ENCODE peak calls at places on chromosomes 5 and 9, in seven cellular contexts. B is brain microvascular endothelial cell, H is uterus, R is GM18507, X is left cardiac atrium, P is Panc1, V is ecto neural progenitor cell. S is an unnamed sample.

GRCh38 chr9:100379862-100380261 is 27.1 kb upstream of the TEX10 start:
- DNase-seq in B (peak), H (no peak), R (no peak), X (no peak), P (peak), V (no peak), S (no peak)

GRCh38 chr9:90702431-90702830 is 59.8 kb upstream of the DIRAS2 start:
- DNase-seq in B (no peak), H (no peak), R (no peak), X (no peak), P (no peak), V (no peak), S (no peak)

GRCh38 chr5:116441223-116441622 is 133.4 kb downstream of the SEMA6A start:
- DNase-seq in B (no peak), H (no peak), R (no peak), X (no peak), P (no peak), V (no peak), S (no peak)

GRCh38 chr9:14415947-14416346 is 102.0 kb upstream of the NFIB start:
- DNase-seq in B (peak), H (no peak), R (no peak), X (no peak), P (no peak), V (no peak), S (no peak)

GRCh38 chr5:20972419-20972925 is 984.5 kb upstream of the CDH18 start:
- DNase-seq in B (peak), H (no peak), R (no peak), X (peak), P (peak), V (peak), S (no peak)

GRCh38 chr9:130036099-130036498 is 6.9 kb downstream of the FNBP1 start:
- DNase-seq in B (no peak), H (no peak), R (no peak), X (no peak), P (no peak), V (no peak), S (no peak)

GRCh38 chr5:82312373-82312856 is 34.3 kb upstream of the RPS23 start:
- DNase-seq in B (peak), H (peak), R (no peak), X (peak), P (peak), V (peak), S (peak)

GRCh38 chr9:36928670-36929349 is 105.3 kb downstream of the PAX5 start:
- DNase-seq in B (peak), H (no peak), R (peak), X (no peak), P (no peak), V (peak), S (no peak)

GRCh38 chr5:80962630-80963520 is 2.7 kb downstream of the RASGRF2 start:
- DNase-seq in B (no peak), H (no peak), R (no peak), X (no peak), P (no peak), V (no peak), S (no peak)

GRCh38 chr5:73943375-73943774 is 317.4 kb downstream of the ARHGEF28 start:
- DNase-seq in B (no peak), H (no peak), R (no peak), X (no peak), P (no peak), V (no peak), S (no peak)

S was measured in T follicular helper cell.